ENCODE peak calls at places on chromosome 17, in eight cellular contexts. P is MM.1S, T is fibroblast of lung, S is endothelial cell of umbilical vein, J is mesendoderm, Y is neural progenitor cell, R is HCT116, N is IMR-90. U is an unnamed sample.

GRCh38 chr17:47315451-47316266 is 8.1 kb upstream of the EFCAB13 start:
- DNase-seq in P (peak), T (peak), S (peak), J (peak), Y (peak), R (peak), N (peak), U (peak)

GRCh38 chr17:66165537-66166123 is 26.3 kb downstream of the CEP112 start:
- DNase-seq in P (peak), T (peak), S (peak), J (peak), Y (peak), R (peak), N (peak), U (no peak)

GRCh38 chr17:15341385-15341849 is at the start of gene TEKT3:
- DNase-seq in P (no peak), T (peak), S (peak), J (peak), Y (peak), R (no peak), N (peak), U (peak)

GRCh38 chr17:70259400-70259799 is 90.1 kb downstream of the KCNJ2 start:
- DNase-seq in P (no peak), T (no peak), S (no peak), J (no peak), Y (no peak), R (no peak), N (no peak), U (no peak)

GRCh38 chr17:80365001-80365965 is 49.7 kb upstream of the ENDOV start:
- DNase-seq in P (no peak), T (no peak), S (no peak), J (no peak), Y (no peak), R (no peak), N (no peak), U (no peak)

GRCh38 chr17:45324336-45324735 is 7.5 kb upstream of the MAP3K14 start:
- DNase-seq in P (no peak), T (no peak), S (no peak), J (no peak), Y (no peak), R (no peak), N (no peak), U (no peak)

GRCh38 chr17:68048996-68049395 is 13.5 kb downstream of the KPNA2 start:
- DNase-seq in P (no peak), T (no peak), S (peak), J (peak), Y (peak), R (peak), N (no peak), U (no peak)

GRCh38 chr17:27343972-27344607 is 50.2 kb downstream of the WSB1 start:
- DNase-seq in P (no peak), T (peak), S (peak), J (no peak), Y (no peak), R (no peak), N (no peak), U (no peak)

GRCh38 chr17:7887038-7887481 is 1.5 kb upstream of the CHD3 start:
- DNase-seq in P (no peak), T (no peak), S (no peak), J (peak), Y (peak), R (no peak), N (no peak), U (no peak)

GRCh38 chr17:78133971-78134898 is 3.7 kb downstream of the TMC8 start:
- DNase-seq in P (peak), T (no peak), S (peak), J (peak), Y (peak), R (peak), N (peak), U (peak)

GRCh38 chr17:38605852-38606645 is at the start of gene SRCIN1:
- DNase-seq in P (peak), T (peak), S (no peak), J (peak), Y (peak), R (no peak), N (peak), U (peak)

GRCh38 chr17:80885922-80886582 is 105.6 kb upstream of the CHMP6 start:
- DNase-seq in P (no peak), T (no peak), S (no peak), J (no peak), Y (no peak), R (no peak), N (no peak), U (no peak)

GRCh38 chr17:66283296-66283934 is 19.0 kb upstream of the PRKCA start:
- DNase-seq in P (no peak), T (no peak), S (no peak), J (no peak), Y (no peak), R (no peak), N (no peak), U (no peak)

GRCh38 chr17:31068291-31068690 is 26.5 kb upstream of the NF1 start:
- DNase-seq in P (no peak), T (no peak), S (peak), J (peak), Y (peak), R (peak), N (peak), U (peak)

DNA sequence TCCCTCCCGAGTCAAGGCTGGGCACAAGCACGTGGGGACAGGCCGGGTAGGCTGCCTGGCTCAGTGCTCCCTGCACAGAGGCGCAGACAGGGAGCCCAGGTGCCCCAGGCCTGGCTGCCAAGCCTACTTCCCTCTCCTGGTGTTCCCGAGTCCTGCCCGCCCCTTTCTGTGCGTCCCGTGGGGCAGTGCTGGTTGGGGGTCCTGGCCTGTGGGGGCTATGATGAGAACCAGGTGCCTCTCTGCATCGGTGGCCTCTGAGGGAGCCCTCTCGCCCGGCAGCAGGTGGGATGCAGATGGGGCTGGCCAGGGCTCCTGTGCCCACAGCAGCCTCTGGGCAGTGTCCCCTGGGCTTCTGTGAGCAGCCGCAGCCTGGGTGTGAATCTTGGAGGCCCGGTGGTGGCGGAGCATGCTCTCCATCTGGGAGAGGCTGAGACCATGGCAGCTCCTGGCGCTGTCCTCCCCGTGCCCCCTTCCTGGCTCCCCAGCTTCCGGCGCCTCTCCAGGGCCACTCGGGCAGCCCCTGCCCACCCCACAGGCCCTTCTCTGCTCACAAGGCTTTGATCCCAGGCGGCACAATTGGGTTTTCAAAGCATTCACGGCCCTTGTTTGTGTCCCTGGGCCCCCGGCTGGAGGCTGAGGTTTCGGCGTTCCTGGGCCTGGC is 7.2 kb downstream of the CENPX start:
- DNase-seq in P (no peak), T (no peak), S (no peak), J (no peak), Y (no peak), R (no peak), N (no peak), U (no peak)
- H3K9ac ChIP-seq in P (no peak), T (no peak), S (no peak), J (no peak), Y (no peak), R (no peak), N (no peak), U (no peak)

GRCh38 chr17:1649844-1650409 is at the start of gene RILP:
- DNase-seq in P (peak), T (peak), S (peak), J (peak), Y (no peak), R (peak), N (no peak), U (peak)
- H3K9ac ChIP-seq in P (peak), T (peak), S (peak), J (peak), Y (no peak), R (peak), N (peak), U (peak)

GRCh38 chr17:34406196-34406595 is 43.2 kb upstream of the CCL1 start:
- DNase-seq in P (no peak), T (no peak), S (no peak), J (no peak), Y (no peak), R (no peak), N (no peak), U (no peak)
- H3K9ac ChIP-seq in P (no peak), T (no peak), S (no peak), J (no peak), Y (no peak), R (no peak), N (no peak), U (no peak)

DNA sequence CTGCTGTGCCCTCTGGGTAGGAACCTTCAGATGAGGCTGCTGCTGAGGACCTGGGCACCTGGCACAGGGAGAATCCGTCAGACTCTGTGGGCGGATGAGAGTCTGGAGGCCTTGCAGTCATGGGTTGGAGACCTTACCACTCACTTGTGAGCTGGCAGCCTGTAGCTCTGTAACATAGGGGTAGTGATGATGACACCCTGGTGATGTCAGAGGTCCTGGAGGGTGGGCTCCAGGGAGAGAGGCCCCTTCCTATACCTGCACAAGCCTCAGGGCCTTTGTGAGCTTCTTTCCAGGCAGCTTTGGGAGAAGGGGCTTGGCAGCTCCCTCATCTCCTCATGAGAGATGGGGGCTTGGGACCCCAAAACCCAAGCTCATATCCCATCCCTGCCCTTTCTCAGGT is 1.6 kb downstream of the MIEF2 start:
- DNase-seq in P (no peak), T (no peak), S (no peak), J (no peak), Y (no peak), R (no peak), N (no peak), U (no peak)
- H3K9ac ChIP-seq in P (peak), T (no peak), S (no peak), J (no peak), Y (no peak), R (peak), N (no peak), U (peak)

GRCh38 chr17:17497845-17498520 is 1.8 kb upstream of the RASD1 start:
- DNase-seq in P (no peak), T (no peak), S (no peak), J (no peak), Y (no peak), R (no peak), N (no peak), U (no peak)
- H3K9ac ChIP-seq in P (no peak), T (no peak), S (no peak), J (no peak), Y (no peak), R (no peak), N (no peak), U (no peak)

DNA sequence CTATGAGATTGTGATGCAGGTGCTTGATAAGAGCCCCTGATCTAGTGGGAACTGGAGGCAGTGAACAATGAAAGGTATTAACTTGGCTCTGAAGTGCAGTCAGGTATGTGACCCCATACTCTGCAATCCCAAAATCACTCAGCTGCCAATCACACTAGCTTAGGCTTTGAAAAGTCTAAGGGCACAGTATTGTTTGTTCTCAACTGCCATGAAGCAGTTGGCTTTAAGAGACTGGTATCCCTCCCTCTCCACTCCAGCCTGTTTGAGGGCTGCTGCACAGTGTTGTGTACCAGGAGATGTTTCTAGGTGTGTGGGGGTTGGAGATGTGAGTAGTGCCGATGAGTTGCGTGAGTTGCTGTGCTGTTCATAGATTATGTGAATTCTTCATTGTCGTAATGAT is 2.4 kb downstream of the YPEL2 start:
- DNase-seq in P (no peak), T (no peak), S (no peak), J (no peak), Y (peak), R (no peak), N (no peak), U (no peak)
- H3K9ac ChIP-seq in P (no peak), T (no peak), S (no peak), J (no peak), Y (no peak), R (no peak), N (no peak), U (no peak)

GRCh38 chr17:60354223-60354622 is 37.7 kb downstream of the USP32 start:
- DNase-seq in P (no peak), T (peak), S (peak), J (no peak), Y (no peak), R (no peak), N (peak), U (no peak)
- H3K9ac ChIP-seq in P (no peak), T (no peak), S (no peak), J (no peak), Y (no peak), R (no peak), N (peak), U (no peak)

GRCh38 chr17:73278465-73279453 is 17.1 kb upstream of the CPSF4L start:
- DNase-seq in P (no peak), T (peak), S (peak), J (no peak), Y (no peak), R (no peak), N (no peak), U (peak)
- H3K9ac ChIP-seq in P (no peak), T (no peak), S (no peak), J (no peak), Y (no peak), R (no peak), N (no peak), U (peak)

DNA sequence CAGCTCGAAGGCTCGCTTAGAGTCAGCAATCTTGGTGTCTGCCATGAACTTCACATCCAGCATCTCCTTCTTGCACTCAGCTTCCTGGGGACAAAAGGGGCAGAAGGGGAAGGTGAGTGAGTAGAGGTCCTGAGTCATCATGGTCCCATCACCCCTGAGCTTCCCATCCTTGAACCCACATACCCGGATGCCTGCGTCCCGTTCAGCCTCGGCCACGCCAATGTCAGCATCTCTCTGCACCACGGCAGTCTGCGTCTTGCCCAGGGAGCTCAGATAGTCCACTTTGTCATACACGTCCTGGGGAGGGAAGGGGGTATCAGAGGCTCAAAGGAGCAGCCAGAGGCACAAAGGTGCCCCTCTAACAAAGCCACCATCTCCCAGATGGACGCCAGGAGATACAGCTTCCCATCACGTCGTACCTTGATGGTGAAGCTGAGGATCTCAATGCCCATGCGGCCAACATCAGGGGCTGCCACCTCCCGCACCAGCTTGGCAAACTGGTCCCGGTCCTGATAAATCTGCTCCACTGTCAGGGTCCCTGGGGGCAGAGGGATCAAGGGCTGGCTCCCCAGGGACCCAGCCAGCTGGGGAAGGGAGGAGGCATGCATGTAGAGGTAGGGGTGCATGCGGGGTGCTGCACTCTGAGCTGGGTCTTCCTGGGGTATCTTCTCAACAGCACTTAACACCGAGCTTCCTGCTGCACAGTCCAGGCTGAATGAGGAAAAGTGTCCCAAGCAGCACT is 15.2 kb downstream of the FLOT2 start:
- DNase-seq in P (no peak), T (no peak), S (no peak), J (no peak), Y (no peak), R (no peak), N (no peak), U (no peak)
- H3K9ac ChIP-seq in P (no peak), T (no peak), S (no peak), J (no peak), Y (no peak), R (no peak), N (no peak), U (no peak)